ENCODE peak calls at places on chromosome 21, in nine cellular contexts. S is bronchial epithelial cell, K is Panc1, C is A549, Y is nephron progenitor cell, D is kidney, O is upper lobe of right lung, V is GM13976, G is foreskin fibroblast. N is an unnamed sample.

GRCh38 chr21:34938079-34938764 is 110.9 kb downstream of the RUNX1 start:
- DNase-seq in S (peak), K (no peak), C (no peak), Y (no peak), D (no peak), O (no peak), V (no peak), G (no peak), N (no peak)

GRCh38 chr21:41475714-41476405 is 32.1 kb downstream of the TMPRSS2 start:
- DNase-seq in S (no peak), K (no peak), C (no peak), Y (no peak), D (no peak), O (peak), V (no peak), G (no peak), N (no peak)

GRCh38 chr21:42434884-42435283 is 31.2 kb downstream of the UBASH3A start:
- DNase-seq in S (no peak), K (no peak), C (no peak), Y (no peak), D (no peak), O (no peak), V (no peak), G (no peak), N (no peak)

GRCh38 chr21:34881894-34882371 is 167.2 kb downstream of the RUNX1 start:
- DNase-seq in S (peak), K (peak), C (peak), Y (no peak), D (no peak), O (no peak), V (no peak), G (peak), N (no peak)

GRCh38 chr21:42373181-42373907 is 7.0 kb upstream of the TFF1 start:
- DNase-seq in S (no peak), K (no peak), C (no peak), Y (no peak), D (peak), O (no peak), V (no peak), G (no peak), N (no peak)

GRCh38 chr21:46455575-46456385 is 2.9 kb upstream of the DIP2A start:
- DNase-seq in S (peak), K (no peak), C (no peak), Y (no peak), D (no peak), O (no peak), V (no peak), G (peak), N (no peak)

GRCh38 chr21:42118901-42119300 is 47.8 kb downstream of the UMODL1 start:
- DNase-seq in S (no peak), K (no peak), C (no peak), Y (no peak), D (peak), O (no peak), V (no peak), G (peak), N (no peak)

GRCh38 chr21:36704958-36705678 is 6.2 kb downstream of the SIM2 start:
- DNase-seq in S (no peak), K (no peak), C (no peak), Y (no peak), D (peak), O (no peak), V (peak), G (no peak), N (no peak)

GRCh38 chr21:32954353-32954752 is 71.4 kb upstream of the OLIG2 start:
- DNase-seq in S (no peak), K (no peak), C (no peak), Y (no peak), D (no peak), O (no peak), V (no peak), G (no peak), N (no peak)

GRCh38 chr21:40997831-40998230 is 150.9 kb upstream of the DSCAM start:
- DNase-seq in S (no peak), K (no peak), C (no peak), Y (no peak), D (no peak), O (no peak), V (no peak), G (no peak), N (no peak)

GRCh38 chr21:36584980-36585940 is 105.3 kb upstream of the CLDN14 start:
- DNase-seq in S (peak), K (no peak), C (peak), Y (no peak), D (no peak), O (no peak), V (no peak), G (no peak), N (no peak)

GRCh38 chr21:18493420-18493819 is 89.8 kb upstream of the TMPRSS15 start:
- DNase-seq in S (peak), K (no peak), C (no peak), Y (no peak), D (no peak), O (no peak), V (no peak), G (peak), N (no peak)

GRCh38 chr21:29145837-29146453 is 15.5 kb downstream of the MAP3K7CL start:
- DNase-seq in S (peak), K (no peak), C (no peak), Y (no peak), D (no peak), O (no peak), V (no peak), G (no peak), N (no peak)

GRCh38 chr21:25062061-25062460 is 545.2 kb downstream of the MRPL39 start:
- DNase-seq in S (no peak), K (no peak), C (no peak), Y (no peak), D (no peak), O (no peak), V (no peak), G (no peak), N (no peak)
- TF ChIP-seq CTCF in S (no peak), K (no peak), C (no peak), Y (no peak), D (no peak), O (no peak), V (no peak), G (no peak), N (no peak)

GRCh38 chr21:25867041-25867440 is 132.3 kb downstream of the GABPA start:
- DNase-seq in S (no peak), K (no peak), C (no peak), Y (no peak), D (no peak), O (no peak), V (no peak), G (no peak), N (no peak)

GRCh38 chr21:25870084-25870483 is 135.3 kb downstream of the GABPA start:
- DNase-seq in S (no peak), K (no peak), C (no peak), Y (no peak), D (no peak), O (no peak), V (no peak), G (no peak), N (no peak)

GRCh38 chr21:25872271-25872670 is 137.5 kb downstream of the GABPA start:
- DNase-seq in S (no peak), K (no peak), C (no peak), Y (no peak), D (no peak), O (no peak), V (no peak), G (no peak), N (no peak)

GRCh38 chr21:25871566-25871965 is 136.8 kb downstream of the GABPA start:
- DNase-seq in S (peak), K (no peak), C (peak), Y (no peak), D (no peak), O (no peak), V (no peak), G (no peak), N (peak)
- TF ChIP-seq CTCF in S (peak), K (peak), C (no peak), Y (no peak), D (no peak), O (no peak), V (no peak), G (no peak), N (no peak)

GRCh38 chr21:44875341-44875740 is 1.9 kb upstream of the PTTG1IP start:
- DNase-seq in S (peak), K (no peak), C (peak), Y (no peak), D (no peak), O (no peak), V (no peak), G (peak), N (no peak)
- TF ChIP-seq CTCF in S (no peak), K (no peak), C (no peak), Y (no peak), D (peak), O (no peak), V (peak), G (no peak), N (no peak)

GRCh38 chr21:38333290-38334272 is 76.8 kb downstream of the KCNJ15 start:
- DNase-seq in S (no peak), K (no peak), C (no peak), Y (no peak), D (no peak), O (no peak), V (no peak), G (no peak), N (no peak)
- TF ChIP-seq CTCF in S (peak), K (no peak), C (no peak), Y (no peak), D (peak), O (peak), V (no peak), G (peak), N (no peak)

GRCh38 chr21:30268608-30269197 is 14.0 kb downstream of the KRTAP24-1 start:
- DNase-seq in S (peak), K (no peak), C (no peak), Y (no peak), D (no peak), O (no peak), V (no peak), G (no peak), N (no peak)
- TF ChIP-seq CTCF in S (peak), K (no peak), C (no peak), Y (no peak), D (no peak), O (no peak), V (no peak), G (peak), N (peak)

GRCh38 chr21:20570824-20571232 is 427.4 kb upstream of the NCAM2 start:
- DNase-seq in S (peak), K (no peak), C (no peak), Y (no peak), D (no peak), O (no peak), V (no peak), G (no peak), N (peak)
- TF ChIP-seq CTCF in S (no peak), K (no peak), C (no peak), Y (no peak), D (no peak), O (no peak), V (no peak), G (no peak), N (no peak)

GRCh38 chr21:39183272-39184049 is at the start of gene PSMG1:
- DNase-seq in S (peak), K (peak), C (peak), Y (peak), D (peak), O (peak), V (peak), G (peak), N (peak)

GRCh38 chr21:39181205-39181818 is 1.9 kb downstream of the PSMG1 start:
- DNase-seq in S (no peak), K (no peak), C (no peak), Y (no peak), D (no peak), O (no peak), V (no peak), G (no peak), N (no peak)

GRCh38 chr21:39182484-39183271 is 573 bp downstream of the PSMG1 start:
- DNase-seq in S (no peak), K (no peak), C (peak), Y (no peak), D (no peak), O (no peak), V (peak), G (no peak), N (peak)

GRCh38 chr21:39182016-39182415 is 1.2 kb downstream of the PSMG1 start:
- DNase-seq in S (no peak), K (no peak), C (no peak), Y (no peak), D (no peak), O (no peak), V (no peak), G (no peak), N (no peak)

DNA sequence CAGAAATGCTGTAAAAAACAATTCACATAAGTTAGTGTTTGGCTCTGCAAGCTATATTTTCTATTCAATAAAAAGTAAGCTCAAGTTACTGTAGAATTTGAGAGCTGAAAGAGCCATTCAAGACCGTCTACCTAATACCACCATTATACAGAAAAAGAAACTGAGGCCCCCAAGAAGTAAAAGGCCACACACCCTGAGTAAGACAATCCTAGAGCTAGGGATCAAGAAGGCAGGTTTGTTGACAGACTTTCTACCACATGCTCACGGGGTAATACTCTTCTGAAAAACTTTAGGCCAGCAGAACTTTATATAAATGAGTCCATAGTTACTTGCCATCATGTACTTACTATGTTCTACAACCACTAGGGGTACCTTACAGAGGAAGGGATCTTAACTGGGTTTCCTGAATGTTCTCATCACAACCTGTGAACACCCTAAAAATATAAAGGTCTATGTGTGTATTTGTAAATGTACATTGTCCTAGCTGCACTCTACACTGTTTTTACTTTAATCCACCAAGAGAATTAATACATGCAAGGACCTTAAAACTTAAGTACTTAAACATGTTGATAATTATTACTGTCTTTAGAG is 2.7 kb downstream of the PSMG1 start:
- DNase-seq in S (peak), K (no peak), C (peak), Y (no peak), D (no peak), O (no peak), V (no peak), G (no peak), N (no peak)
- TF ChIP-seq CTCF in S (peak), K (no peak), C (no peak), Y (no peak), D (no peak), O (peak), V (no peak), G (no peak), N (peak)

GRCh38 chr21:37749132-37749531 is 167.1 kb downstream of the KCNJ6 start:
- DNase-seq in S (peak), K (no peak), C (no peak), Y (no peak), D (no peak), O (no peak), V (no peak), G (no peak), N (no peak)

GRCh38 chr21:37751268-37751975 is 164.8 kb downstream of the KCNJ6 start:
- DNase-seq in S (peak), K (no peak), C (no peak), Y (no peak), D (no peak), O (no peak), V (no peak), G (no peak), N (no peak)

GRCh38 chr21:37748351-37748750 is 167.9 kb downstream of the KCNJ6 start:
- DNase-seq in S (no peak), K (no peak), C (no peak), Y (no peak), D (no peak), O (no peak), V (no peak), G (no peak), N (no peak)

GRCh38 chr21:37742532-37742931 is 173.7 kb downstream of the KCNJ6 start:
- DNase-seq in S (peak), K (no peak), C (no peak), Y (no peak), D (no peak), O (no peak), V (no peak), G (peak), N (no peak)

DNA sequence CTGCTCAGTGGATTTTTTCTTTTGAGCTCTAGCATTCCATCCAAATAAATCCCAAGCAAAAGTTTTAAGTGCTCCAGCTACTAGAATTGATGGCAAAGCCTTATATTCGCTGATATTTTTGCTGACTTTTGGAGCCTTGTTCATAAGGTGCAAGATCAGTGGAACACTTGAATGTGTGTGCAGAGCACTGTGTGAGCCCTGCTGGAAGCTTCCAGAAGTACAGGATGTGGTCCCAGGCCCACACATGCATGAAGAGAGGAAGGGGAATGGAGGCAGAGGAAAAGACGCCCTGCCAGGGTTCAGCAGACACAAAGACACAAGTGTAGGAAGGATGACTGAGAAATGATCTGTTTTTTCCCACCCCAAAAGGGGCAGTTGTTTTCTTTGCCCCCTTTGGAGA is 169.4 kb downstream of the KCNJ6 start:
- DNase-seq in S (no peak), K (no peak), C (no peak), Y (no peak), D (no peak), O (no peak), V (no peak), G (no peak), N (no peak)
- TF ChIP-seq CTCF in S (peak), K (no peak), C (no peak), Y (no peak), D (no peak), O (no peak), V (no peak), G (no peak), N (no peak)

DNA sequence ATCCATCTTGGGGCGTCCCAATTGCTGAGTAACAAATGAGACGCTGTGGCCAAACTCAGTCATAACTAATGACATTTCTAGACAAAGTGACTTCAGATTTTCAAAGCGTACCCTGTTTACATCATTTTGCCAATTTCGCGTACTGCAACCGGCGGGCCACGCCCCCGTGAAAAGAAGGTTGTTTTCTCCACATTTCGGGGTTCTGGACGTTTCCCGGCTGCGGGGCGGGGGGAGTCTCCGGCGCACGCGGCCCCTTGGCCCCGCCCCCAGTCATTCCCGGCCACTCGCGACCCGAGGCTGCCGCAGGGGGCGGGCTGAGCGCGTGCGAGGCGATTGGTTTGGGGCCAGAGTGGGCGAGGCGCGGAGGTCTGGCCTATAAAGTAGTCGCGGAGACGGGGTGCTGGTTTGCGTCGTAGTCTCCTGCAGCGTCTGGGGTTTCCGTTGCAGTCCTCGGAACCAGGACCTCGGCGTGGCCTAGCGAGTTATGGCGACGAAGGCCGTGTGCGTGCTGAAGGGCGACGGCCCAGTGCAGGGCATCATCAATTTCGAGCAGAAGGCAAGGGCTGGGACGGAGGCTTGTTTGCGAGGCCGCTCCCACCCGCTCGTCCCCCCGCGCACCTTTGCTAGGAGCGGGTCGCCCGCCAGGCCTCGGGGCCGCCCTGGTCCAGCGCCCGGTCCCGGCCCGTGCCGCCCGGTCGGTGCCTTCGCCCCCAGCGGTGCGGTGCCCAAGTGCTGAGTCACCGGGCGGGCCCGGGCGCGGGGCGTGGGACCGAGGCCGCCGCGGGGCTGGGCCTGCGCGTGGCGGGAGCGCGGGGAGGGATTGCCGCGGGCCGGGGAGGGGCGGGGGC is at the start of gene SOD1:
- DNase-seq in S (peak), K (peak), C (peak), Y (peak), D (peak), O (peak), V (peak), G (peak), N (peak)
- TF ChIP-seq CTCF in S (no peak), K (no peak), C (no peak), Y (no peak), D (peak), O (peak), V (no peak), G (no peak), N (no peak)

GRCh38 chr21:43728467-43729390 is 9.8 kb downstream of the PDXK start:
- DNase-seq in S (peak), K (peak), C (peak), Y (peak), D (peak), O (peak), V (peak), G (peak), N (peak)
- TF ChIP-seq CTCF in S (no peak), K (no peak), C (no peak), Y (peak), D (no peak), O (peak), V (peak), G (peak), N (peak)

N was measured in endothelial cell.